ENCODE peak calls at places on chromosomes 2 and 18, in eight cellular contexts. K is A549; J is CD8-positive, alpha-beta T cell; P is Caco-2; Y is H7; U is astrocyte of the spinal cord; G is AG10803; O is spleen. E is an unnamed sample.

GRCh38 chr2:129936334-129936934 is 43.0 kb upstream of the RAB6C start:
- DNase-seq in K (no peak), J (peak), P (no peak), Y (no peak), U (peak), G (no peak), O (no peak), E (no peak)

GRCh38 chr2:163698857-163699256 is 37.0 kb downstream of the FIGN start:
- DNase-seq in K (no peak), J (no peak), P (no peak), Y (peak), U (peak), G (no peak), O (no peak), E (no peak)

GRCh38 chr18:23710068-23710527 is 20.8 kb downstream of the LAMA3 start:
- DNase-seq in K (no peak), J (no peak), P (no peak), Y (no peak), U (peak), G (peak), O (no peak), E (no peak)

GRCh38 chr2:46801731-46802664 is 113.6 kb downstream of the MCFD2 start:
- DNase-seq in K (no peak), J (no peak), P (no peak), Y (no peak), U (no peak), G (peak), O (no peak), E (no peak)

GRCh38 chr18:73669299-73669698 is 478.3 kb downstream of the FBXO15 start:
- DNase-seq in K (no peak), J (no peak), P (no peak), Y (no peak), U (peak), G (peak), O (no peak), E (peak)

GRCh38 chr2:196967126-196967525 is 40.6 kb upstream of the PGAP1 start:
- DNase-seq in K (no peak), J (no peak), P (no peak), Y (no peak), U (peak), G (peak), O (no peak), E (no peak)

GRCh38 chr18:5966514-5966913 is 71.2 kb upstream of the TMEM200C start:
- DNase-seq in K (no peak), J (no peak), P (no peak), Y (no peak), U (no peak), G (no peak), O (no peak), E (no peak)

GRCh38 chr2:28423856-28424605 is 31.4 kb downstream of the FOSL2 start:
- DNase-seq in K (no peak), J (peak), P (no peak), Y (no peak), U (peak), G (no peak), O (no peak), E (no peak)

GRCh38 chr2:156038021-156038420 is 294.5 kb downstream of the NR4A2 start:
- DNase-seq in K (no peak), J (no peak), P (no peak), Y (no peak), U (no peak), G (no peak), O (peak), E (no peak)

GRCh38 chr2:437772-438393 is 150.0 kb upstream of the ALKAL2 start:
- DNase-seq in K (no peak), J (peak), P (no peak), Y (no peak), U (no peak), G (no peak), O (peak), E (no peak)

GRCh38 chr2:218781691-218782528 is at the start of gene CYP27A1:
- DNase-seq in K (no peak), J (no peak), P (peak), Y (peak), U (peak), G (peak), O (peak), E (no peak)

GRCh38 chr18:79754022-79754761 is 43.5 kb upstream of the KCNG2 start:
- DNase-seq in K (no peak), J (no peak), P (no peak), Y (no peak), U (no peak), G (no peak), O (peak), E (no peak)

GRCh38 chr18:35089918-35090550 is 48.8 kb downstream of the MAPRE2 start:
- DNase-seq in K (no peak), J (no peak), P (no peak), Y (no peak), U (peak), G (peak), O (no peak), E (no peak)

GRCh38 chr2:157233506-157233905 is 24.0 kb upstream of the GALNT5 start:
- DNase-seq in K (no peak), J (no peak), P (no peak), Y (no peak), U (peak), G (peak), O (no peak), E (no peak)

GRCh38 chr2:101752708-101753107 is 55.2 kb downstream of the MAP4K4 start:
- DNase-seq in K (no peak), J (no peak), P (no peak), Y (no peak), U (no peak), G (no peak), O (no peak), E (no peak)

GRCh38 chr18:48328473-48329205 is 80.5 kb downstream of the ZBTB7C start:
- DNase-seq in K (no peak), J (no peak), P (no peak), Y (no peak), U (peak), G (peak), O (peak), E (peak)

GRCh38 chr2:28639836-28640235 is 111.8 kb upstream of the PPP1CB start:
- DNase-seq in K (no peak), J (no peak), P (peak), Y (no peak), U (peak), G (no peak), O (no peak), E (no peak)

GRCh38 chr2:240131296-240131695 is 4.8 kb downstream of the COPS9 start:
- DNase-seq in K (no peak), J (no peak), P (no peak), Y (peak), U (no peak), G (no peak), O (peak), E (no peak)

GRCh38 chr2:144111443-144111842 is 408.5 kb downstream of the ZEB2 start:
- DNase-seq in K (no peak), J (no peak), P (no peak), Y (no peak), U (peak), G (peak), O (no peak), E (peak)

GRCh38 chr2:157625311-157625710 is 3.4 kb downstream of the ACVR1C start:
- DNase-seq in K (no peak), J (no peak), P (no peak), Y (no peak), U (no peak), G (no peak), O (no peak), E (no peak)

GRCh38 chr18:75291460-75291859 is 80.9 kb downstream of the TSHZ1 start:
- DNase-seq in K (no peak), J (no peak), P (no peak), Y (no peak), U (no peak), G (no peak), O (no peak), E (no peak)

GRCh38 chr2:17136895-17137294 is 381.3 kb downstream of the RAD51AP2 start:
- DNase-seq in K (no peak), J (no peak), P (no peak), Y (no peak), U (no peak), G (no peak), O (no peak), E (no peak)

GRCh38 chr18:63141777-63142176 is 177.8 kb downstream of the BCL2 start:
- DNase-seq in K (no peak), J (no peak), P (no peak), Y (no peak), U (no peak), G (no peak), O (peak), E (no peak)

GRCh38 chr18:37452015-37452414 is 113.6 kb downstream of the CELF4 start:
- DNase-seq in K (no peak), J (no peak), P (no peak), Y (no peak), U (no peak), G (no peak), O (no peak), E (no peak)

GRCh38 chr2:225668606-225669266 is 269.2 kb downstream of the NYAP2 start:
- DNase-seq in K (peak), J (peak), P (peak), Y (peak), U (peak), G (peak), O (no peak), E (no peak)

GRCh38 chr18:29181151-29181901 is 1004.4 kb upstream of the CDH2 start:
- DNase-seq in K (no peak), J (no peak), P (no peak), Y (no peak), U (peak), G (peak), O (no peak), E (peak)

GRCh38 chr2:162403884-162404283 is 60.0 kb downstream of the GCA start:
- DNase-seq in K (no peak), J (no peak), P (no peak), Y (no peak), U (peak), G (peak), O (no peak), E (peak)

GRCh38 chr2:178910005-178910404 is 102.8 kb upstream of the TTN start:
- DNase-seq in K (no peak), J (no peak), P (no peak), Y (no peak), U (no peak), G (no peak), O (no peak), E (no peak)

GRCh38 chr2:235050992-235051351 is 99.2 kb downstream of the SH3BP4 start:
- DNase-seq in K (no peak), J (no peak), P (no peak), Y (peak), U (peak), G (peak), O (peak), E (peak)

GRCh38 chr2:215504547-215504946 is 68.7 kb upstream of the FN1 start:
- DNase-seq in K (no peak), J (no peak), P (no peak), Y (no peak), U (peak), G (no peak), O (no peak), E (no peak)

GRCh38 chr18:59990121-59990818 is 90.5 kb downstream of the PMAIP1 start:
- DNase-seq in K (no peak), J (no peak), P (no peak), Y (no peak), U (peak), G (no peak), O (no peak), E (no peak)

GRCh38 chr2:23658466-23658942 is 268.4 kb downstream of the ATAD2B start:
- DNase-seq in K (no peak), J (no peak), P (peak), Y (no peak), U (no peak), G (no peak), O (no peak), E (peak)

GRCh38 chr18:4547126-4547525 is 92.0 kb upstream of the DLGAP1 start:
- DNase-seq in K (no peak), J (no peak), P (no peak), Y (no peak), U (no peak), G (no peak), O (no peak), E (no peak)

GRCh38 chr2:24334245-24334633 is 26.1 kb downstream of the ITSN2 start:
- DNase-seq in K (no peak), J (no peak), P (no peak), Y (no peak), U (peak), G (peak), O (no peak), E (peak)

GRCh38 chr2:127094509-127095366 is 12.2 kb downstream of the BIN1 start:
- DNase-seq in K (peak), J (no peak), P (peak), Y (peak), U (peak), G (peak), O (peak), E (no peak)

GRCh38 chr18:2717407-2717806 is 61.9 kb downstream of the SMCHD1 start:
- DNase-seq in K (no peak), J (no peak), P (no peak), Y (no peak), U (no peak), G (no peak), O (no peak), E (no peak)
- H3K4me3 ChIP-seq in K (no peak), J (no peak), P (no peak), Y (no peak), U (no peak), G (no peak), O (no peak), E (no peak)

DNA sequence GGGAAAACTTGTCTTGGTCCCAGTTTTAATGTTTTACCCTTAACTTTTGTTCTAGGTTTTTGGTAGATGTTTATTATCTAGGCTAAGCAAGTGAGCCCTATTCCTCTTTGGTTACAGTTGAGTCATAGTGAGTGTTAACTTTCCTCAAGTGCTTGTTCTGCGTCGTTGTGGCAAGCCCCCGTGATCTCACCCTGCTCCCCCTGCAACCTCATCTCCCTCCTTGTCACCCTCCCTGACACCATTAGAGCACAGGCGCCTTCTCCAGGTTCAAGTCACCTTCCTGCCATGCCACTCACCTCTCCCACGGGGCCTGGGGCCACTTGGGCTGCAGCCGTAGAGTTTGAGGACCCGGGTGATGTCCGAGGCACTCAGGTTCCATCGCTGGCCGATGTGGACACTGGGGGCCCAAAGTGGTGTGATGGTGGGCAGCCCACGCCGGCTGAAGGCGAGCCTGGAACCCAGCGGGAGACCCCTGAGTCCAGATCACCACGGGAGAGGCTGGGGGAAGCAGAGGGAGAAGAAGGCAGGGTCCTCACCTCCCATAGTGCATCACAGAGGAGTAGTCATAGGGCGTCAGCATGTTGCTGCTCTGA is 8.7 kb downstream of the ASTL start:
- DNase-seq in K (no peak), J (no peak), P (no peak), Y (no peak), U (no peak), G (no peak), O (no peak), E (no peak)
- H3K4me3 ChIP-seq in K (no peak), J (no peak), P (no peak), Y (no peak), U (no peak), G (no peak), O (no peak), E (no peak)

GRCh38 chr2:100416397-100416938 is 1.0 kb downstream of the CHST10 start:
- DNase-seq in K (no peak), J (no peak), P (no peak), Y (peak), U (peak), G (peak), O (no peak), E (no peak)

GRCh38 chr2:100413586-100413985 is 3.9 kb downstream of the CHST10 start:
- DNase-seq in K (no peak), J (no peak), P (no peak), Y (peak), U (no peak), G (no peak), O (no peak), E (no peak)

GRCh38 chr2:100418563-100418962 is 1.1 kb upstream of the CHST10 start:
- DNase-seq in K (no peak), J (no peak), P (no peak), Y (no peak), U (no peak), G (no peak), O (no peak), E (no peak)

GRCh38 chr2:100416939-100417744 is at the start of gene CHST10:
- DNase-seq in K (peak), J (peak), P (no peak), Y (peak), U (peak), G (peak), O (peak), E (peak)

GRCh38 chr2:100417745-100418090 is 250 bp upstream of the CHST10 start:
- DNase-seq in K (no peak), J (no peak), P (no peak), Y (no peak), U (peak), G (no peak), O (no peak), E (no peak)
- H3K4me3 ChIP-seq in K (peak), J (peak), P (no peak), Y (peak), U (peak), G (peak), O (peak), E (peak)

DNA sequence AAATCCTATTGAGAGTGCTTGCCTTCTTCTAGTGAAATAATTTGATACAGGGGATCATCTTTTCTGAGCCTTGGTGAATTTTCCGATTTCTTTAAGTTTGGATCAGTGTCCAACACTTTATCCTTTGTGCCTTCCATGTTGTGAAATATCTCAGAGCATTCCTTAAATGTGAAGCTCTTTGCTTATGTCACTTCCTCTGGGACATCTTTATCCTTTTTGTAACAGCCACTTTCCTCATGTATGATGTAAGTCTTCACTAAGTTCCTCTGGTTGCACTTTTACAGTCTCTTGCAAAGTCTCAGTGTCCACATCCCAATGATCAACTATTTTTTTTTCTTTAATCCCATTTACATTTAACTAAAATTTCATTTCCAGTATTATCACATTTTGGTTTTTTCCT is 254.2 kb downstream of the EN1 start:
- DNase-seq in K (no peak), J (no peak), P (no peak), Y (no peak), U (no peak), G (peak), O (no peak), E (no peak)
- H3K4me3 ChIP-seq in K (no peak), J (no peak), P (no peak), Y (no peak), U (no peak), G (no peak), O (no peak), E (no peak)

DNA sequence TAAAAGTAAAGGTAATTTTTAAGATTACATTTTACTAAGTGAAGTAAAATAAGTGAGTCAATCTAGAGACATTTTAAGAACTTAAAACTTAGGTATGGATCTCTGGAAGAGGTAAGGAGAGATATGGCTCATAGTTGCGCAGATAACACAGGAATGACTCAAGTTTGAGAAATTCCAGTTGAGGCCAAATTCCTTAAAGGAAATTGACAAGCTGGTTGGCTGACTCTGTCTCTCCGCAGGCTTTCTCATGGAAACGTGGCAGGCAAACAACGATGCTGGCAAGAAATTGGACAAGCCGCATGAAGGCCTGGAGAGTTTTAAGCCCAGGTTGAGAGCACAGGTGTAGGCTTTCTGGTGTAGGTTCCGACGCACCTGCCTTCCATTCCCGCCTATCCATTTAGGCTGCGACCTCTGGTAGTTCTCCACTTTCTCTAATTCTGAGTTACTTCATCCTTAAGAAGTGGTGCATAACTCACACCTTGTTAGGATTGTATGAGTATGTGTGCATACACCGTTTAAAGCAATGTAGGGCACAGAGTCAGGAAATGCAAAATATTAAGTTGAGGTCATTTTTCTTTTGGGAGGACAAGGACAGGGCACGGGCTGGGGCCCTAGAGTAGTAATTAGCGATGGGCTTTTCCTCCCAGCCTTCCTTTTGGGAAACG is 589 bp upstream of the DAW1 start:
- DNase-seq in K (peak), J (no peak), P (peak), Y (no peak), U (peak), G (peak), O (no peak), E (no peak)
- H3K4me3 ChIP-seq in K (no peak), J (no peak), P (peak), Y (peak), U (peak), G (peak), O (peak), E (peak)

DNA sequence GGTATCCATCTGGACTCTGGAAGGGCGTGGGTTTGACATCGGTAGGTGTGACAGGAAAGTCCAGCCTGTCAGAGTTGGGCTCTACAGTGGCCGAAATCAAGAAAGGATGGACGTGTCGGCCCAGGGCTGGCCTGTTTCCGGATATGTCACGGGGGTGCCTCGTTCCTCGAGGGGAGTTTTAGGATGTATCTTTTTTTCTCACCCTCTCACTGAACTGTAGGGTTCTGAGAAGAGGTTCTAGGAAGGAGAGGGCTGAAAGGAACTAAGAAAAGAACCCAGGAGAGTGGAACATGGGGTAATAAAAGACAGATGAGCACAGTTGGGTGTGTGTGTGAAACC is 7.2 kb upstream of the SP9 start:
- DNase-seq in K (no peak), J (no peak), P (no peak), Y (no peak), U (no peak), G (no peak), O (no peak), E (no peak)
- H3K4me3 ChIP-seq in K (no peak), J (peak), P (no peak), Y (no peak), U (no peak), G (no peak), O (no peak), E (no peak)